ENCODE peak calls at places on chromosomes 6 and 20, in four cellular contexts. S, P, H and F are unnamed samples.

GRCh38 chr6:149234051-149234962 is 83.2 kb upstream of the TAB2 start:
- DNase-seq in S (peak), P (no peak), H (no peak), F (peak)

GRCh38 chr20:16942702-16943101 is 194.5 kb downstream of the OTOR start:
- DNase-seq in S (peak), P (no peak), H (no peak), F (no peak)

GRCh38 chr6:28940294-28940858 is 16.6 kb upstream of the TRIM27 start:
- DNase-seq in S (peak), P (no peak), H (no peak), F (no peak)

GRCh38 chr6:48071833-48072232 is 39.2 kb downstream of the PTCHD4 start:
- DNase-seq in S (no peak), P (no peak), H (no peak), F (no peak)

GRCh38 chr6:35080821-35081425 is 60.2 kb downstream of the TCP11 start:
- DNase-seq in S (no peak), P (no peak), H (no peak), F (no peak)

GRCh38 chr20:17626217-17627007 is 55.6 kb downstream of the RRBP1 start:
- DNase-seq in S (no peak), P (peak), H (no peak), F (no peak)

GRCh38 chr20:49595811-49596545 is 28.0 kb upstream of the PTGIS start:
- DNase-seq in S (no peak), P (no peak), H (no peak), F (no peak)

GRCh38 chr6:169288591-169288990 is 34.9 kb upstream of the THBS2 start:
- DNase-seq in S (peak), P (no peak), H (no peak), F (no peak)

GRCh38 chr20:58741384-58741783 is 48.8 kb downstream of the NPEPL1 start:
- DNase-seq in S (no peak), P (no peak), H (no peak), F (no peak)

GRCh38 chr6:40177596-40177995 is 243.3 kb upstream of the MOCS1 start:
- DNase-seq in S (no peak), P (no peak), H (no peak), F (no peak)

GRCh38 chr6:142301421-142302391 is at the start of gene ADGRG6:
- DNase-seq in S (peak), P (peak), H (no peak), F (no peak)

GRCh38 chr6:36120979-36121706 is 9.2 kb upstream of the MAPK13 start:
- DNase-seq in S (peak), P (peak), H (no peak), F (no peak)

GRCh38 chr6:105568751-105569150 is 165.9 kb upstream of the PREP start:
- DNase-seq in S (no peak), P (no peak), H (no peak), F (no peak)

GRCh38 chr20:22819134-22819533 is 216.0 kb upstream of the SSTR4 start:
- DNase-seq in S (peak), P (no peak), H (no peak), F (no peak)

GRCh38 chr20:50756447-50756846 is 25.1 kb downstream of the PARD6B start:
- DNase-seq in S (no peak), P (no peak), H (no peak), F (no peak)

GRCh38 chr6:26269406-26270120 is 95.4 kb upstream of the BTN3A2 start:
- DNase-seq in S (no peak), P (no peak), H (no peak), F (no peak)

GRCh38 chr6:151112130-151112529 is 127.6 kb upstream of the AKAP12 start:
- DNase-seq in S (no peak), P (no peak), H (no peak), F (no peak)

GRCh38 chr20:15446373-15446772 is 1109.0 kb upstream of the FLRT3 start:
- DNase-seq in S (peak), P (no peak), H (no peak), F (peak)

GRCh38 chr6:12160350-12160749 is 129.8 kb upstream of the EDN1 start:
- DNase-seq in S (peak), P (no peak), H (no peak), F (no peak)

GRCh38 chr6:132007474-132008190 is 56.5 kb upstream of the CCN2 start:
- DNase-seq in S (peak), P (no peak), H (peak), F (no peak)

GRCh38 chr6:170011233-170012142 is 260.1 kb downstream of the ERMARD start:
- DNase-seq in S (no peak), P (no peak), H (no peak), F (no peak)

GRCh38 chr20:57514273-57514751 is 10.6 kb downstream of the CTCFL start:
- DNase-seq in S (peak), P (peak), H (peak), F (no peak)

GRCh38 chr6:132817554-132818403 is 3.4 kb downstream of the RPS12 start:
- DNase-seq in S (no peak), P (no peak), H (no peak), F (no peak)

GRCh38 chr6:34511214-34511922 is 44.8 kb downstream of the SPDEF start:
- DNase-seq in S (no peak), P (no peak), H (no peak), F (no peak)

GRCh38 chr6:41638801-41639555 is 710 bp downstream of the MDFI start:
- DNase-seq in S (peak), P (no peak), H (no peak), F (no peak)

GRCh38 chr6:79227445-79227844 is 7.0 kb downstream of the HMGN3 start:
- DNase-seq in S (no peak), P (no peak), H (no peak), F (no peak)

GRCh38 chr20:21529863-21530262 is 16.0 kb upstream of the NKX2-2 start:
- DNase-seq in S (no peak), P (no peak), H (no peak), F (no peak)

GRCh38 chr6:20564777-20565176 is 30.5 kb downstream of the CDKAL1 start:
- DNase-seq in S (no peak), P (no peak), H (no peak), F (no peak)

GRCh38 chr20:25399038-25399430 is 8.4 kb upstream of the ABHD12 start:
- DNase-seq in S (peak), P (peak), H (peak), F (peak)

GRCh38 chr6:44829811-44830210 is 442.3 kb downstream of the CDC5L start:
- DNase-seq in S (no peak), P (no peak), H (no peak), F (no peak)

GRCh38 chr6:126063512-126064146 is 77.3 kb downstream of the TRMT11 start:
- DNase-seq in S (peak), P (no peak), H (peak), F (no peak)

GRCh38 chr20:37270586-37271420 is 9.2 kb upstream of the GHRH start:
- DNase-seq in S (no peak), P (no peak), H (no peak), F (no peak)

GRCh38 chr6:26553264-26553738 is 15.1 kb downstream of the HMGN4 start:
- DNase-seq in S (peak), P (peak), H (no peak), F (no peak)

GRCh38 chr20:53895385-53895755 is 175.0 kb downstream of the BCAS1 start:
- DNase-seq in S (no peak), P (no peak), H (no peak), F (no peak)
- H3K4me3 ChIP-seq in S (no peak), P (no peak), H (no peak), F (no peak)

GRCh38 chr6:83518946-83519489 is 6.7 kb downstream of the PRSS35 start:
- DNase-seq in S (peak), P (no peak), H (no peak), F (no peak)
- TF ChIP-seq CTCF in S (peak), P (no peak), H (peak), F (peak)

GRCh38 chr6:2734517-2735076 is 16.1 kb downstream of the MYLK4 start:
- DNase-seq in S (no peak), P (no peak), H (no peak), F (no peak)
- H3K4me3 ChIP-seq in S (no peak), P (no peak), H (no peak), F (no peak)

DNA sequence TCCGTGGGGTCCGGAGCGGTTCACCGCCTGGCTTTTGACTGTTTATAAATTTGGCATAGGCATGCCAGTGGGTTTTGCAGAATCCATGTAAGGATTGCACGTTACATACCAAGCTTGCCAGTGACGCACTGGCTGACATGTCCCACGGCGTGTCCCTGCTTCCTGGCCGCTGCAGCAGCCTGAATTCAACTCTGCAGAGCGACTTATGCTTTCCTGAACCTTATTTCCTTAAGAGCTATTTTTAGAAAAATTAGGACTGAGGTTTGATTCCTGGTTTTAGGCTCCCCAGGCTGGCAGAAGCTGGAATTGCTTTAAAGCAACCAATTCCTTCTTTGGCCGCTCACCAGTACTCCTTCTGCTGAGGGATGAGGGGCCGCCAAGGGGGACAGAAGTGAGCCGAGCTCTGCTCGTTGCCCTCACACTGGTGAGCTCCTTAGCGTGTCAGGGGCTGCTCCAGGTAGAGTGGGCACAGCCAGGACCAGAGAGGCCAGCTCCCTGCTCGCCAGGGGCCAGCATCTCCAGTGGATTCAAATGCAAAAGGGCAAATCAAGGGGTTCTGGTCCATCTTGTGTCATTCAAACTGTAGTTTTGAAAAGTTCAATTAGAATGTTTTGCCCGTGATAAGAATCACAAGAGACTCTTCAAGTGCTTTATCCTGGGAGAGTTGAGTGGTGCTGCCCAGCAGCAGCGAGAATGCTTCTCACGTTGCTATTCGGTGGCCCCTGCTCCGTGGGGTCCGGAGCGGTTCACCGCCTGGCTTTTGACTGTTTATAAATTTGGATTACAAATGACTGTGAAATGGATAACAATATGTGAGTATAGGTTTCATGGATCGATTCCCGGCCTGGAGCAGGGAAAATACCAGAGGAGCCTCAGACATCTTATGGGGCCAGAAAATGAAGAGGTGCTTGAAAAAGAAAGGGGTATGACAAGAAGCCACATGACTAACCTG is 17.5 kb upstream of the IRF4 start:
- DNase-seq in S (no peak), P (no peak), H (no peak), F (no peak)
- TF ChIP-seq CTCF in S (peak), P (no peak), H (peak), F (no peak)

GRCh38 chr6:27672113-27672799 is 199.4 kb upstream of the ZNF184 start:
- DNase-seq in S (peak), P (no peak), H (no peak), F (no peak)
- H3K4me3 ChIP-seq in S (peak), P (no peak), H (no peak), F (peak)